ENCODE peak calls at places on chromosomes 6 and 20, in eight cellular contexts. S is cardiac muscle cell; Q is foreskin keratinocyte; M is heart right ventricle; W is CD8-positive, alpha-beta T cell; E is psoas muscle; B is A549; V is stomach. R is an unnamed sample.
A peak's percentile ranks its signal among the peaks of the same experiment; 100 is the strongest.

GRCh38 chr6:158818008-158818579 is 1.1 kb downstream of the EZR start:
- DNase-seq in S (peak; percentile 75), Q (no peak), M (peak; percentile 65), W (peak; percentile 87), E (peak; percentile 84), B (peak; percentile 70), V (peak; percentile 89), R (peak; percentile 95)

GRCh38 chr6:77987035-77987384 is 334.2 kb downstream of the MEI4 start:
- DNase-seq in S (no peak), Q (no peak), M (no peak), W (no peak), E (no peak), B (no peak), V (no peak), R (no peak)

GRCh38 chr6:84763397-84764331 is 734 bp downstream of the TBX18 start:
- DNase-seq in S (peak; percentile 96), Q (peak; percentile 33), M (peak; percentile 25), W (no peak), E (peak; percentile 60), B (peak; percentile 53), V (no peak), R (peak; percentile 85)

GRCh38 chr20:20452254-20452676 is 84.4 kb downstream of the INSM1 start:
- DNase-seq in S (peak; percentile 59), Q (peak; percentile 76), M (peak; percentile 32), W (peak; percentile 35), E (peak; percentile 64), B (no peak), V (peak; percentile 45), R (peak; percentile 77)

GRCh38 chr6:45609141-45609638 is 231.5 kb upstream of the SUPT3H start:
- DNase-seq in S (peak; percentile 95), Q (peak; percentile 83), M (no peak), W (no peak), E (no peak), B (no peak), V (no peak), R (no peak)

GRCh38 chr6:167866642-167867041 is 39.9 kb downstream of the AFDN start:
- DNase-seq in S (no peak), Q (no peak), M (no peak), W (no peak), E (no peak), B (no peak), V (no peak), R (no peak)

GRCh38 chr20:34045294-34045693 is 51.6 kb downstream of the RALY start:
- DNase-seq in S (peak; percentile 82), Q (no peak), M (peak; percentile 70), W (no peak), E (peak; percentile 23), B (no peak), V (peak; percentile 43), R (no peak)

GRCh38 chr20:2986466-2986865 is 57.0 kb upstream of the GNRH2 start:
- DNase-seq in S (peak; percentile 45), Q (peak; percentile 50), M (no peak), W (no peak), E (peak; percentile 17), B (no peak), V (no peak), R (no peak)

GRCh38 chr6:36662380-36662779 is 16.1 kb upstream of the CDKN1A start:
- DNase-seq in S (no peak), Q (no peak), M (no peak), W (no peak), E (no peak), B (no peak), V (no peak), R (no peak)

GRCh38 chr20:859661-860294 is 26.3 kb downstream of the FAM110A start:
- DNase-seq in S (no peak), Q (no peak), M (no peak), W (no peak), E (no peak), B (no peak), V (no peak), R (no peak)

GRCh38 chr6:13908955-13909381 is 15.8 kb upstream of the RNF182 start:
- DNase-seq in S (peak; percentile 77), Q (peak; percentile 55), M (peak; percentile 49), W (peak; percentile 38), E (no peak), B (peak; percentile 64), V (peak; percentile 34), R (peak; percentile 79)

GRCh38 chr20:58649288-58650180 is 1.5 kb upstream of the STX16 start:
- DNase-seq in S (no peak), Q (no peak), M (peak; percentile 30), W (peak; percentile 42), E (no peak), B (no peak), V (peak; percentile 34), R (no peak)

GRCh38 chr6:105370316-105370715 is 32.6 kb downstream of the PREP start:
- DNase-seq in S (no peak), Q (no peak), M (no peak), W (no peak), E (no peak), B (no peak), V (no peak), R (no peak)

DNA sequence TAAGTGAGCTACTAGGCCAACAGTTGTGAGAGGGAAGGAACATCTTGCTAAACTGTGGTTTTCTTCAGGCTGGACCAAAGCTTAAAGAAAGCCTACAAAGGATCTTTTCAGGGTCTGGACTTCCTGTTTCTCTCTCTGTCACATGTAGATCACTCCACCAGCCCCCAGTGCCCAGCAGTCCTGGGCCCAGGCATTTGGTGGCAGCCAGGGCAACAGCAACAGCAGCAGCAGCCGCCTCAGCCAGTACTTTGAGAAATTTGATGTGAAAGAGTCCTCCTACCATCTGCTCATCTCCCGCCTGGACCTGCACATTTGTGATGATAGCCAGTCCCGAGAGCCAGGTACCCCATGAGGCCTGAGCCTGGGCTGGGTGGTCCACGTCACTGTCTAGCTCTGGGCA is 44.1 kb downstream of the BLTP3A start:
- DNase-seq in S (no peak), Q (no peak), M (no peak), W (no peak), E (no peak), B (no peak), V (no peak), R (no peak)
- H3K27ac ChIP-seq in S (no peak overlapping the region), Q (no peak overlapping the region), M (no peak overlapping the region), W (no peak overlapping the region), E (peak overlapping the region; percentile 20), B (no peak overlapping the region), V (no peak overlapping the region), R (no peak overlapping the region)

GRCh38 chr20:63215101-63216040 is 560 bp downstream of the YTHDF1 start:
- DNase-seq in S (peak; percentile 62), Q (peak; percentile 33), M (no peak), W (no peak), E (no peak), B (peak; percentile 91), V (no peak), R (peak; percentile 88)
- TF ChIP-seq CTCF in S (peak; percentile 69), Q (peak; percentile 53), M (peak; percentile 30), W (no peak), E (peak; percentile 24), B (peak; percentile 41), V (peak; percentile 22), R (peak; percentile 80)

GRCh38 chr20:37313546-37314091 is 24.2 kb downstream of the MANBAL start:
- DNase-seq in S (no peak), Q (no peak), M (no peak), W (no peak), E (no peak), B (no peak), V (no peak), R (no peak)
- H3K27ac ChIP-seq in S (peak overlapping the region; percentile 93), Q (no peak overlapping the region), M (peak overlapping the region; percentile 86), W (no peak overlapping the region), E (no peak overlapping the region), B (no peak overlapping the region), V (no peak overlapping the region), R (peak overlapping the region; percentile 51)

GRCh38 chr6:89375427-89375868 is 22.9 kb upstream of the UBE2J1 start:
- DNase-seq in S (no peak), Q (peak; percentile 65), M (peak; percentile 35), W (peak; percentile 72), E (peak; percentile 61), B (no peak), V (peak; percentile 71), R (no peak)
- TF ChIP-seq CTCF in S (no peak), Q (peak; percentile 45), M (peak; percentile 37), W (peak; percentile 39), E (peak; percentile 55), B (no peak), V (no peak), R (no peak)

GRCh38 chr6:52534363-52534762 is 42.5 kb downstream of the TRAM2 start:
- DNase-seq in S (no peak), Q (no peak), M (no peak), W (no peak), E (no peak), B (no peak), V (no peak), R (no peak)
- H3K27ac ChIP-seq in S (no peak overlapping the region), Q (no peak overlapping the region), M (peak overlapping the region; percentile 20), W (no peak overlapping the region), E (no peak overlapping the region), B (no peak overlapping the region), V (no peak overlapping the region), R (peak overlapping the region; percentile 12)

GRCh38 chr6:10256113-10256690 is 158.7 kb downstream of the TFAP2A start:
- DNase-seq in S (no peak), Q (no peak), M (no peak), W (no peak), E (no peak), B (peak; percentile 7), V (no peak), R (peak; percentile 11)
- TF ChIP-seq CTCF in S (peak; percentile 19), Q (peak; percentile 66), M (no peak), W (no peak), E (peak; percentile 10), B (no peak), V (no peak), R (no peak)

GRCh38 chr20:50335866-50336265 is 145.2 kb downstream of the CEBPB start:
- DNase-seq in S (no peak), Q (no peak), M (no peak), W (no peak), E (no peak), B (no peak), V (no peak), R (no peak)

GRCh38 chr20:50333131-50333530 is 142.5 kb downstream of the CEBPB start:
- DNase-seq in S (no peak), Q (no peak), M (no peak), W (no peak), E (no peak), B (no peak), V (no peak), R (no peak)

GRCh38 chr20:50332491-50332980 is 141.9 kb downstream of the CEBPB start:
- DNase-seq in S (no peak), Q (no peak), M (no peak), W (no peak), E (no peak), B (no peak), V (no peak), R (no peak)

GRCh38 chr20:50335105-50335504 is 144.5 kb downstream of the CEBPB start:
- DNase-seq in S (peak; percentile 57), Q (peak; percentile 72), M (no peak), W (no peak), E (no peak), B (peak; percentile 68), V (no peak), R (peak; percentile 85)

DNA sequence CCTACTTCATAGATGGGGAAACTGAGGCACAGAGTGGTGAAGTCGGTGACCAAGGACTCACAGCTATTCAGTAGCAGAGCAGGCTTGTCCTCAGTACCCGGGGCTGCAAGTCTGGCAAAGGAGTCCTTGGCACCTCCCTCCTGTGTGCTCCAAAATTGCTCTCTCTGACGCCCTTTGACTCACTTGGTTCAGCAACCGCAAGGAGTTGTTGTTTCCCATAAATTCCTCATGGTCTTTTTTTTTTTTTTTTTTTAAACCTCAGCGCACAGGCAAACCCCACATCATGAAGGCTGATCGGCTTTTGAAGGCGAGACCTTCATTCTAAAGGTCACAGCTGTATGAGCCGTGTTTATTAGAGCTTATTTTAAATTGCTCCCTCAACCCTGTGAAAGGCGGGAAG is 143.2 kb downstream of the CEBPB start:
- DNase-seq in S (peak; percentile 78), Q (peak; percentile 91), M (no peak), W (no peak), E (no peak), B (no peak), V (no peak), R (peak; percentile 96)
- H3K27ac ChIP-seq in S (no peak overlapping the region), Q (peak overlapping the region; percentile 88), M (no peak overlapping the region), W (no peak overlapping the region), E (no peak overlapping the region), B (no peak overlapping the region), V (no peak overlapping the region), R (peak overlapping the region; percentile 89)

R was measured in RWPE1.